ENCODE peak calls at places on chromosomes 1 and 21, in eight cellular contexts. One of them, this sample, is unnamed.

GRCh38 chr1:9882296-9882944 is 27.6 kb downstream of the CTNNBIP1 start:
- DNase-seq in kidney epithelial cell: no peak
- DNase-seq in cardiac muscle cell: no peak
- DNase-seq in heart right ventricle: no peak
- DNase-seq in lung: no peak
- DNase-seq in foreskin fibroblast: no peak
- DNase-seq in CD8-positive, alpha-beta T cell: peak; percentile 53
- DNase-seq in HL-60: no peak
- DNase-seq in this sample: no peak

GRCh38 chr1:9823693-9823942 is 147 bp downstream of the CLSTN1 start:
- DNase-seq in kidney epithelial cell: no peak
- DNase-seq in cardiac muscle cell: no peak
- DNase-seq in heart right ventricle: peak; percentile 29
- DNase-seq in lung: no peak
- DNase-seq in foreskin fibroblast: no peak
- DNase-seq in CD8-positive, alpha-beta T cell: no peak
- DNase-seq in HL-60: no peak
- DNase-seq in this sample: no peak

GRCh38 chr1:153730468-153730988 is 2.7 kb downstream of the INTS3 start:
- DNase-seq in kidney epithelial cell: no peak
- DNase-seq in cardiac muscle cell: no peak
- DNase-seq in heart right ventricle: no peak
- DNase-seq in lung: no peak
- DNase-seq in foreskin fibroblast: no peak
- DNase-seq in CD8-positive, alpha-beta T cell: no peak
- DNase-seq in HL-60: no peak
- DNase-seq in this sample: no peak

GRCh38 chr1:66331641-66332523 is 202.1 kb upstream of the SGIP1 start:
- DNase-seq in kidney epithelial cell: peak; percentile 19
- DNase-seq in cardiac muscle cell: peak; percentile 94
- DNase-seq in heart right ventricle: peak; percentile 68
- DNase-seq in lung: peak; percentile 69
- DNase-seq in foreskin fibroblast: peak; percentile 80
- DNase-seq in CD8-positive, alpha-beta T cell: peak; percentile 65
- DNase-seq in HL-60: peak; percentile 66
- DNase-seq in this sample: no peak

GRCh38 chr1:25760122-25760719 is 39.8 kb upstream of the SELENON start:
- DNase-seq in kidney epithelial cell: no peak
- DNase-seq in cardiac muscle cell: no peak
- DNase-seq in heart right ventricle: no peak
- DNase-seq in lung: no peak
- DNase-seq in foreskin fibroblast: no peak
- DNase-seq in CD8-positive, alpha-beta T cell: no peak
- DNase-seq in HL-60: no peak
- DNase-seq in this sample: no peak

GRCh38 chr1:15384301-15384901 is 25.3 kb upstream of the EFHD2 start:
- DNase-seq in kidney epithelial cell: no peak
- DNase-seq in cardiac muscle cell: peak; percentile 21
- DNase-seq in heart right ventricle: no peak
- DNase-seq in lung: no peak
- DNase-seq in foreskin fibroblast: no peak
- DNase-seq in CD8-positive, alpha-beta T cell: no peak
- DNase-seq in HL-60: no peak
- DNase-seq in this sample: peak; percentile 15

GRCh38 chr1:247639381-247639981 is 34.1 kb downstream of the OR2G3 start:
- DNase-seq in kidney epithelial cell: peak; percentile 7
- DNase-seq in cardiac muscle cell: peak; percentile 11
- DNase-seq in heart right ventricle: peak; percentile 46
- DNase-seq in lung: peak; percentile 54
- DNase-seq in foreskin fibroblast: no peak
- DNase-seq in CD8-positive, alpha-beta T cell: no peak
- DNase-seq in HL-60: peak; percentile 13
- DNase-seq in this sample: no peak

GRCh38 chr1:20660363-20661234 is 570 bp downstream of the DDOST start:
- DNase-seq in kidney epithelial cell: no peak
- DNase-seq in cardiac muscle cell: no peak
- DNase-seq in heart right ventricle: no peak
- DNase-seq in lung: no peak
- DNase-seq in foreskin fibroblast: no peak
- DNase-seq in CD8-positive, alpha-beta T cell: no peak
- DNase-seq in HL-60: no peak
- DNase-seq in this sample: no peak

GRCh38 chr1:63731117-63732043 is 42.4 kb upstream of the ROR1 start:
- DNase-seq in kidney epithelial cell: peak; percentile 97
- DNase-seq in cardiac muscle cell: peak; percentile 77
- DNase-seq in heart right ventricle: no peak
- DNase-seq in lung: no peak
- DNase-seq in foreskin fibroblast: peak; percentile 93
- DNase-seq in CD8-positive, alpha-beta T cell: no peak
- DNase-seq in HL-60: no peak
- DNase-seq in this sample: no peak

GRCh38 chr21:35329940-35330670 is 281.0 kb upstream of the RUNX1 start:
- DNase-seq in kidney epithelial cell: no peak
- DNase-seq in cardiac muscle cell: no peak
- DNase-seq in heart right ventricle: no peak
- DNase-seq in lung: no peak
- DNase-seq in foreskin fibroblast: no peak
- DNase-seq in CD8-positive, alpha-beta T cell: no peak
- DNase-seq in HL-60: no peak
- DNase-seq in this sample: no peak

GRCh38 chr1:91803133-91803532 is 82.8 kb downstream of the TGFBR3 start:
- DNase-seq in kidney epithelial cell: no peak
- DNase-seq in cardiac muscle cell: peak; percentile 46
- DNase-seq in heart right ventricle: no peak
- DNase-seq in lung: no peak
- DNase-seq in foreskin fibroblast: peak; percentile 53
- DNase-seq in CD8-positive, alpha-beta T cell: no peak
- DNase-seq in HL-60: peak; percentile 35
- DNase-seq in this sample: no peak

GRCh38 chr1:17199267-17200044 is 5.5 kb upstream of the PADI1 start:
- DNase-seq in kidney epithelial cell: no peak
- DNase-seq in cardiac muscle cell: no peak
- DNase-seq in heart right ventricle: no peak
- DNase-seq in lung: no peak
- DNase-seq in foreskin fibroblast: no peak
- DNase-seq in CD8-positive, alpha-beta T cell: no peak
- DNase-seq in HL-60: no peak
- DNase-seq in this sample: no peak

DNA sequence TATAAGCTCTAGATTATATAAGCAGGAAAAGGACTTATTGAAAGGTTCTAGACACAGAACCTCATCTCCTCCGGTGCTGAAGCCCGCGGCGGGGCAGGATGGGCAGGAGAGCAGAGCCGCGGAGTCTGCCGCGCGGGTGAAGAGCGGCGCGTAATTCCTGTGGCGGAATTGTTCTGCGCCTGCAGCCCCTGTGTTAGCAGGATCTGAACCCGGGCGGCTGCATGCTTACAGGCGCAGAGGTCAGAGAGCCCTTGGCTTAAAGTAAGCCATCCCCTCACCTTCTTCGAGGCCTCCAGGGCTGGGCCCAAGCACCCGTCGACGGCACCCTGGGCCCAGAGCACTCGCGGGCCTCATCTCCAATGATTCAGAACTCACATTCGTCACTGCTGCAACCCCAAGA is 89.3 kb downstream of the FASLG start:
- DNase-seq in kidney epithelial cell: no peak
- DNase-seq in cardiac muscle cell: no peak
- DNase-seq in heart right ventricle: no peak
- DNase-seq in lung: no peak
- DNase-seq in foreskin fibroblast: no peak
- DNase-seq in CD8-positive, alpha-beta T cell: no peak
- DNase-seq in HL-60: no peak
- DNase-seq in this sample: no peak
- TF ChIP-seq CTCF in kidney epithelial cell: no peak
- TF ChIP-seq CTCF in cardiac muscle cell: no peak
- TF ChIP-seq CTCF in heart right ventricle: no peak
- TF ChIP-seq CTCF in lung: no peak
- TF ChIP-seq CTCF in foreskin fibroblast: no peak
- TF ChIP-seq CTCF in CD8-positive, alpha-beta T cell: no peak
- TF ChIP-seq CTCF in HL-60: no peak
- TF ChIP-seq CTCF in this sample: no peak

DNA sequence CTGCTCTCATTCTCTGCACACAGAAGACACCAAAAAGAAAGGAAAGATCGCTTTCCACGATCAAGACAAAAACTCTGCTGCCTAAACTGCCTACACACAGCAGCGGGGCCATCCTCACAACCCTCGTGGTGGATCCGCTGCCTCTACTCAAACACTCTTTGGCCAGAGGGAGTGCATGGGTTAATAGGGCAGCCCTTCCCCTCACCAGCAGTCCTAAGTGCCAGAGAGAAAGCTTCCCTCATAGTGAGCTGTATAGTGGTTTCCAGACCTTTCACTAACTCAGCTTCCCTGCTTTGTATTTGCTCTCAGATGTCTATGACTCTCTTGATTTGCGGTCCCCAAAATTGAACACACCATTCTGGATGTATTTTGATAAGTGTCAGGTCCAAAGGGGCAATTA is 30.9 kb downstream of the GPR161 start:
- DNase-seq in kidney epithelial cell: no peak
- DNase-seq in cardiac muscle cell: no peak
- DNase-seq in heart right ventricle: no peak
- DNase-seq in lung: no peak
- DNase-seq in foreskin fibroblast: no peak
- DNase-seq in CD8-positive, alpha-beta T cell: no peak
- DNase-seq in HL-60: no peak
- DNase-seq in this sample: no peak
- H3K4me3 ChIP-seq in kidney epithelial cell: no peak overlapping the region
- H3K4me3 ChIP-seq in cardiac muscle cell: no peak overlapping the region
- H3K4me3 ChIP-seq in heart right ventricle: no peak overlapping the region
- H3K4me3 ChIP-seq in lung: no peak overlapping the region
- H3K4me3 ChIP-seq in foreskin fibroblast: no peak overlapping the region
- H3K4me3 ChIP-seq in CD8-positive, alpha-beta T cell: no peak overlapping the region
- H3K4me3 ChIP-seq in HL-60: no peak overlapping the region
- H3K4me3 ChIP-seq in this sample: no peak overlapping the region

GRCh38 chr1:160519542-160520435 is 3.3 kb downstream of the SLAMF6 start:
- DNase-seq in kidney epithelial cell: no peak
- DNase-seq in cardiac muscle cell: no peak
- DNase-seq in heart right ventricle: no peak
- DNase-seq in lung: no peak
- DNase-seq in foreskin fibroblast: no peak
- DNase-seq in CD8-positive, alpha-beta T cell: no peak
- DNase-seq in HL-60: no peak
- DNase-seq in this sample: no peak
- TF ChIP-seq CTCF in kidney epithelial cell: no peak
- TF ChIP-seq CTCF in cardiac muscle cell: no peak
- TF ChIP-seq CTCF in heart right ventricle: no peak
- TF ChIP-seq CTCF in lung: no peak
- TF ChIP-seq CTCF in foreskin fibroblast: no peak
- TF ChIP-seq CTCF in CD8-positive, alpha-beta T cell: peak; percentile 58
- TF ChIP-seq CTCF in HL-60: no peak
- TF ChIP-seq CTCF in this sample: peak; percentile 55

GRCh38 chr1:109622103-109622892 is 2.7 kb downstream of the AMPD2 start:
- DNase-seq in kidney epithelial cell: no peak
- DNase-seq in cardiac muscle cell: no peak
- DNase-seq in heart right ventricle: no peak
- DNase-seq in lung: no peak
- DNase-seq in foreskin fibroblast: no peak
- DNase-seq in CD8-positive, alpha-beta T cell: no peak
- DNase-seq in HL-60: no peak
- DNase-seq in this sample: no peak
- H3K4me3 ChIP-seq in kidney epithelial cell: no peak overlapping the region
- H3K4me3 ChIP-seq in cardiac muscle cell: no peak overlapping the region
- H3K4me3 ChIP-seq in heart right ventricle: no peak overlapping the region
- H3K4me3 ChIP-seq in lung: no peak overlapping the region
- H3K4me3 ChIP-seq in foreskin fibroblast: peak overlapping the region; percentile 99
- H3K4me3 ChIP-seq in CD8-positive, alpha-beta T cell: peak overlapping the region; percentile 92
- H3K4me3 ChIP-seq in HL-60: peak overlapping the region; percentile 94
- H3K4me3 ChIP-seq in this sample: peak overlapping the region; percentile 90

GRCh38 chr1:151881479-151881878 is 27.8 kb downstream of the THEM4 start:
- DNase-seq in kidney epithelial cell: no peak
- DNase-seq in cardiac muscle cell: no peak
- DNase-seq in heart right ventricle: no peak
- DNase-seq in lung: no peak
- DNase-seq in foreskin fibroblast: no peak
- DNase-seq in CD8-positive, alpha-beta T cell: no peak
- DNase-seq in HL-60: no peak
- DNase-seq in this sample: no peak
- TF ChIP-seq CTCF in kidney epithelial cell: no peak
- TF ChIP-seq CTCF in cardiac muscle cell: no peak
- TF ChIP-seq CTCF in heart right ventricle: no peak
- TF ChIP-seq CTCF in lung: no peak
- TF ChIP-seq CTCF in foreskin fibroblast: no peak
- TF ChIP-seq CTCF in CD8-positive, alpha-beta T cell: no peak
- TF ChIP-seq CTCF in HL-60: no peak
- TF ChIP-seq CTCF in this sample: no peak

GRCh38 chr21:37398697-37399096 is 32.1 kb downstream of the DYRK1A start:
- DNase-seq in kidney epithelial cell: no peak
- DNase-seq in cardiac muscle cell: no peak
- DNase-seq in heart right ventricle: no peak
- DNase-seq in lung: no peak
- DNase-seq in foreskin fibroblast: no peak
- DNase-seq in CD8-positive, alpha-beta T cell: no peak
- DNase-seq in HL-60: no peak
- DNase-seq in this sample: no peak
- H3K4me3 ChIP-seq in kidney epithelial cell: no peak overlapping the region
- H3K4me3 ChIP-seq in cardiac muscle cell: no peak overlapping the region
- H3K4me3 ChIP-seq in heart right ventricle: no peak overlapping the region
- H3K4me3 ChIP-seq in lung: no peak overlapping the region
- H3K4me3 ChIP-seq in foreskin fibroblast: no peak overlapping the region
- H3K4me3 ChIP-seq in CD8-positive, alpha-beta T cell: no peak overlapping the region
- H3K4me3 ChIP-seq in HL-60: no peak overlapping the region
- H3K4me3 ChIP-seq in this sample: no peak overlapping the region

DNA sequence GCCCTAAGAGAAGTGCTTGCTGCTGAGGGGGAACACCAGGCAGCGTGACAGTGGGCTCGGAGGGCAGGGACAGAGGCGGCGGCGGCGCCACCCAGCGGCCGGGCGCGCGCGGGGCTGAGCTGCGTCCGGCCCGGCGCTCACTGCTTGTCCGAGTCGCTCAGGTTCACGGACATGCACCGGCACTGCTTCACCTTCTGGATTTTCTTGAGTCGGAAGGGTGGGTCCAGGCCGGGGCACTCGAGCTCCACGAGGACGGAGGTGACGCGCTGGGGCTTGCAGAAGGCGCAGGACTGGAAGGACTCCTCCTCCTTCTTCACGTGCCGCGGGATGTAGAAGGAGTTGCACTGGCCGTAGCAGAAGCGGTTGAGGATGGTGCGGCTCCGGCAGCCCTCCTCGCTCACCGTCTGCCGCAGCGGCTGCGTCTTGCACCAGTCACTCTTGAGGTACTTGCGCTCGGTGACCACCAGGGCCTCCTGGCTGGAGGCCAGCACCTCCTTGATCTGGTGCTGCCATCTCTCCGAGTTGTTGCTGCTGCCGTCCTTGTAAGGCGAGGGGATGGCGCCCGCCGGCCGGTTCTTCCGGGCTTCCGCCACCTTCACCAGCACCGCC is 119.0 kb downstream of the GREM2 start:
- DNase-seq in kidney epithelial cell: no peak
- DNase-seq in cardiac muscle cell: peak; percentile 57
- DNase-seq in heart right ventricle: peak; percentile 16
- DNase-seq in lung: no peak
- DNase-seq in foreskin fibroblast: no peak
- DNase-seq in CD8-positive, alpha-beta T cell: no peak
- DNase-seq in HL-60: no peak
- DNase-seq in this sample: no peak
- TF ChIP-seq CTCF in kidney epithelial cell: peak; percentile 31
- TF ChIP-seq CTCF in cardiac muscle cell: peak; percentile 31
- TF ChIP-seq CTCF in heart right ventricle: no peak
- TF ChIP-seq CTCF in lung: no peak
- TF ChIP-seq CTCF in foreskin fibroblast: no peak
- TF ChIP-seq CTCF in CD8-positive, alpha-beta T cell: no peak
- TF ChIP-seq CTCF in HL-60: no peak
- TF ChIP-seq CTCF in this sample: peak; percentile 32

GRCh38 chr21:33374080-33374873 is 28.9 kb upstream of the IFNGR2 start:
- DNase-seq in kidney epithelial cell: no peak
- DNase-seq in cardiac muscle cell: peak; percentile 82
- DNase-seq in heart right ventricle: peak; percentile 32
- DNase-seq in lung: peak; percentile 53
- DNase-seq in foreskin fibroblast: peak; percentile 65
- DNase-seq in CD8-positive, alpha-beta T cell: peak; percentile 70
- DNase-seq in HL-60: peak; percentile 69
- DNase-seq in this sample: peak; percentile 46
- H3K4me3 ChIP-seq in kidney epithelial cell: no peak overlapping the region
- H3K4me3 ChIP-seq in cardiac muscle cell: no peak overlapping the region
- H3K4me3 ChIP-seq in heart right ventricle: no peak overlapping the region
- H3K4me3 ChIP-seq in lung: no peak overlapping the region
- H3K4me3 ChIP-seq in foreskin fibroblast: no peak overlapping the region
- H3K4me3 ChIP-seq in CD8-positive, alpha-beta T cell: no peak overlapping the region
- H3K4me3 ChIP-seq in HL-60: no peak overlapping the region
- H3K4me3 ChIP-seq in this sample: no peak overlapping the region

This sample was measured in GM12864.